ENCODE peak calls at places on chromosomes 6 and 20, in ten cellular contexts. E, N, M, Y, Q, R, J, F, U and D are unnamed samples.

GRCh38 chr6:53520320-53520928 is 24.5 kb downstream of the GCLC start:
- DNase-seq in E (no peak), N (no peak), M (no peak), Y (no peak), Q (no peak), R (no peak), J (no peak), F (no peak), U (no peak), D (no peak)

GRCh38 chr6:119078449-119079287 is at the start of gene FAM184A:
- DNase-seq in E (no peak), N (peak; percentile 1), M (peak; percentile 51), Y (peak; percentile 41), Q (peak; percentile 84), R (peak; percentile 28), J (peak; percentile 69), F (peak; percentile 62), U (no peak), D (peak; percentile 61)

GRCh38 chr6:7052441-7052936 is 55.3 kb upstream of the RREB1 start:
- DNase-seq in E (no peak), N (peak; percentile 17), M (no peak), Y (peak; percentile 36), Q (peak; percentile 66), R (no peak), J (peak; percentile 47), F (peak; percentile 14), U (no peak), D (no peak)

GRCh38 chr20:31670371-31671228 is 32.9 kb downstream of the COX4I2 start:
- DNase-seq in E (no peak), N (no peak), M (peak; percentile 73), Y (peak; percentile 51), Q (no peak), R (peak; percentile 77), J (peak; percentile 74), F (no peak), U (no peak), D (no peak)

GRCh38 chr20:18272451-18272850 is 15.9 kb upstream of the ZNF133 start:
- DNase-seq in E (no peak), N (no peak), M (peak; percentile 7), Y (peak; percentile 31), Q (no peak), R (no peak), J (no peak), F (no peak), U (no peak), D (no peak)

GRCh38 chr6:122654016-122654415 is 43.8 kb downstream of the PKIB start:
- DNase-seq in E (no peak), N (no peak), M (no peak), Y (no peak), Q (no peak), R (no peak), J (no peak), F (no peak), U (no peak), D (no peak)

GRCh38 chr6:158284340-158285210 is 27.7 kb upstream of the TULP4 start:
- DNase-seq in E (no peak), N (peak; percentile 25), M (no peak), Y (peak; percentile 32), Q (no peak), R (no peak), J (no peak), F (no peak), U (no peak), D (no peak)

GRCh38 chr6:135102191-135102590 is 47.6 kb upstream of the HBS1L start:
- DNase-seq in E (no peak), N (no peak), M (no peak), Y (no peak), Q (no peak), R (no peak), J (no peak), F (no peak), U (no peak), D (no peak)

GRCh38 chr6:38554700-38555413 is 84.9 kb downstream of the BTBD9 start:
- DNase-seq in E (no peak), N (peak; percentile 23), M (no peak), Y (no peak), Q (no peak), R (no peak), J (no peak), F (peak; percentile 63), U (no peak), D (no peak)

GRCh38 chr6:82057846-82058554 is 189.5 kb downstream of the IBTK start:
- DNase-seq in E (no peak), N (peak; percentile 7), M (no peak), Y (no peak), Q (no peak), R (peak; percentile 34), J (no peak), F (peak; percentile 37), U (no peak), D (no peak)

GRCh38 chr20:48180637-48181036 is 395.4 kb upstream of the SULF2 start:
- DNase-seq in E (no peak), N (no peak), M (no peak), Y (no peak), Q (no peak), R (peak; percentile 22), J (no peak), F (no peak), U (no peak), D (no peak)

GRCh38 chr6:161422710-161423109 is 148.8 kb upstream of the AGPAT4 start:
- DNase-seq in E (no peak), N (no peak), M (no peak), Y (no peak), Q (no peak), R (no peak), J (no peak), F (no peak), U (no peak), D (no peak)

GRCh38 chr6:82711992-82712788 is 348.6 kb downstream of the TPBG start:
- DNase-seq in E (no peak), N (peak; percentile 75), M (no peak), Y (no peak), Q (no peak), R (no peak), J (peak; percentile 13), F (peak; percentile 8), U (no peak), D (no peak)

GRCh38 chr20:12306107-12306506 is 388.4 kb downstream of the BTBD3 start:
- DNase-seq in E (no peak), N (no peak), M (no peak), Y (no peak), Q (no peak), R (peak; percentile 44), J (no peak), F (no peak), U (no peak), D (no peak)

GRCh38 chr6:94005835-94006234 is 586.5 kb upstream of the EPHA7 start:
- DNase-seq in E (no peak), N (no peak), M (no peak), Y (no peak), Q (no peak), R (no peak), J (no peak), F (no peak), U (no peak), D (no peak)